ENCODE peak calls at places on chromosomes 11 and 22, in five cellular contexts. N is NCI-H1436, F is NCI-H2081, T is germinal center, U is RKO. P is an unnamed sample.

GRCh38 chr22:33867118-33867863 is 53.0 kb downstream of the LARGE1 start:
- DNase-seq in N (no peak), F (no peak), T (no peak), U (peak), P (no peak)

GRCh38 chr11:16173798-16174197 is 182.5 kb downstream of the SOX6 start:
- DNase-seq in N (no peak), F (no peak), T (no peak), U (no peak), P (peak)

GRCh38 chr11:75246673-75247350 is 6.2 kb downstream of the TPBGL start:
- DNase-seq in N (no peak), F (no peak), T (no peak), U (no peak), P (no peak)

GRCh38 chr11:87430821-87431220 is 393.1 kb downstream of the TMEM135 start:
- DNase-seq in N (no peak), F (no peak), T (no peak), U (no peak), P (no peak)

GRCh38 chr11:116373107-116373506 is 399.7 kb downstream of the BUD13 start:
- DNase-seq in N (peak), F (no peak), T (no peak), U (no peak), P (no peak)

GRCh38 chr11:119319702-119320592 is 3.0 kb upstream of the MCAM start:
- DNase-seq in N (no peak), F (no peak), T (no peak), U (no peak), P (no peak)

GRCh38 chr22:46907578-46908215 is 145.2 kb downstream of the TBC1D22A start:
- DNase-seq in N (no peak), F (no peak), T (no peak), U (no peak), P (no peak)

GRCh38 chr11:118878187-118878586 is 5.5 kb upstream of the CXCR5 start:
- DNase-seq in N (no peak), F (no peak), T (no peak), U (no peak), P (no peak)

GRCh38 chr11:113173023-113173594 is 141.3 kb upstream of the TTC12 start:
- DNase-seq in N (no peak), F (no peak), T (no peak), U (no peak), P (no peak)

GRCh38 chr11:79902493-79902892 is 461.7 kb upstream of the TENM4 start:
- DNase-seq in N (no peak), F (no peak), T (no peak), U (no peak), P (no peak)

GRCh38 chr22:26170795-26171194 is 1.5 kb downstream of the SEZ6L start:
- DNase-seq in N (peak), F (peak), T (no peak), U (no peak), P (no peak)

GRCh38 chr22:29382575-29383328 is 5.6 kb downstream of the AP1B1 start:
- DNase-seq in N (no peak), F (no peak), T (no peak), U (no peak), P (no peak)

GRCh38 chr22:20430641-20431519 is 6.7 kb downstream of the SCARF2 start:
- DNase-seq in N (peak), F (peak), T (peak), U (peak), P (peak)

GRCh38 chr22:26977741-26978140 is 320.4 kb downstream of the MIAT start:
- DNase-seq in N (no peak), F (no peak), T (no peak), U (peak), P (no peak)

GRCh38 chr22:44026066-44026629 is 2.0 kb downstream of the PARVB start:
- DNase-seq in N (no peak), F (no peak), T (no peak), U (no peak), P (peak)

GRCh38 chr11:106821291-106821690 is 197.0 kb downstream of the GUCY1A2 start:
- DNase-seq in N (no peak), F (no peak), T (no peak), U (no peak), P (no peak)

GRCh38 chr22:29156507-29156906 is 49.2 kb upstream of the EMID1 start:
- DNase-seq in N (no peak), F (no peak), T (no peak), U (no peak), P (no peak)

GRCh38 chr11:94007906-94008305 is 13.2 kb upstream of the HEPHL1 start:
- DNase-seq in N (no peak), F (no peak), T (no peak), U (no peak), P (no peak)

GRCh38 chr11:16897460-16898061 is 116.7 kb downstream of the PLEKHA7 start:
- DNase-seq in N (peak), F (peak), T (no peak), U (no peak), P (no peak)

P was measured in SW480.